ENCODE peak calls at places on chromosomes 6 and 20, in eight cellular contexts. One of them, this sample, is unnamed.

GRCh38 chr6:166707045-166707444 is 80.0 kb upstream of the RPS6KA2 start:
- DNase-seq in SK-N-SH: peak
- DNase-seq in GM12878: no peak
- DNase-seq in K562: peak
- DNase-seq in A549: peak
- DNase-seq in H1: peak
- DNase-seq in HepG2: peak
- DNase-seq in IMR-90: peak
- DNase-seq in this sample: peak

GRCh38 chr20:40494238-40494637 is 194.8 kb downstream of the MAFB start:
- DNase-seq in SK-N-SH: no peak
- DNase-seq in HepG2: no peak
- DNase-seq in A549: no peak
- DNase-seq in IMR-90: no peak
- DNase-seq in H1: no peak
- DNase-seq in GM12878: no peak
- DNase-seq in K562: no peak
- DNase-seq in this sample: no peak

GRCh38 chr6:84411060-84411629 is 183.7 kb upstream of the CEP162 start:
- DNase-seq in H1: no peak
- DNase-seq in HepG2: no peak
- DNase-seq in K562: no peak
- DNase-seq in GM12878: no peak
- DNase-seq in SK-N-SH: no peak
- DNase-seq in A549: no peak
- DNase-seq in IMR-90: peak
- DNase-seq in this sample: no peak

GRCh38 chr20:813386-813785 is 20.1 kb upstream of the FAM110A start:
- DNase-seq in K562: peak
- DNase-seq in A549: no peak
- DNase-seq in HepG2: no peak
- DNase-seq in IMR-90: no peak
- DNase-seq in GM12878: no peak
- DNase-seq in SK-N-SH: no peak
- DNase-seq in H1: no peak
- DNase-seq in this sample: no peak

GRCh38 chr6:23505021-23505420 is 621.0 kb upstream of the NRSN1 start:
- DNase-seq in A549: no peak
- DNase-seq in GM12878: no peak
- DNase-seq in H1: no peak
- DNase-seq in K562: no peak
- DNase-seq in HepG2: no peak
- DNase-seq in SK-N-SH: no peak
- DNase-seq in IMR-90: peak
- DNase-seq in this sample: no peak

GRCh38 chr20:32743237-32744112 is at the start of gene COMMD7:
- DNase-seq in HepG2: peak
- DNase-seq in IMR-90: peak
- DNase-seq in H1: no peak
- DNase-seq in A549: no peak
- DNase-seq in SK-N-SH: peak
- DNase-seq in GM12878: peak
- DNase-seq in K562: peak
- DNase-seq in this sample: peak

GRCh38 chr20:62211769-62212288 is 8.2 kb downstream of the HRH3 start:
- DNase-seq in IMR-90: no peak
- DNase-seq in HepG2: no peak
- DNase-seq in H1: no peak
- DNase-seq in A549: no peak
- DNase-seq in SK-N-SH: no peak
- DNase-seq in GM12878: no peak
- DNase-seq in K562: no peak
- DNase-seq in this sample: no peak

GRCh38 chr20:58550661-58551060 is 35.5 kb upstream of the APCDD1L start:
- DNase-seq in A549: no peak
- DNase-seq in IMR-90: peak
- DNase-seq in SK-N-SH: peak
- DNase-seq in H1: no peak
- DNase-seq in K562: peak
- DNase-seq in HepG2: no peak
- DNase-seq in GM12878: no peak
- DNase-seq in this sample: no peak

GRCh38 chr6:88360203-88360797 is 194.2 kb upstream of the CNR1 start:
- DNase-seq in SK-N-SH: no peak
- DNase-seq in K562: no peak
- DNase-seq in GM12878: no peak
- DNase-seq in A549: peak
- DNase-seq in IMR-90: no peak
- DNase-seq in HepG2: peak
- DNase-seq in H1: no peak
- DNase-seq in this sample: no peak

GRCh38 chr6:43790031-43790430 is 20.0 kb downstream of the VEGFA start:
- DNase-seq in A549: no peak
- DNase-seq in GM12878: no peak
- DNase-seq in HepG2: no peak
- DNase-seq in IMR-90: no peak
- DNase-seq in H1: no peak
- DNase-seq in SK-N-SH: no peak
- DNase-seq in K562: no peak
- DNase-seq in this sample: no peak

GRCh38 chr6:74805841-74806696 is 399.8 kb downstream of the COL12A1 start:
- DNase-seq in K562: no peak
- DNase-seq in GM12878: no peak
- DNase-seq in HepG2: no peak
- DNase-seq in H1: no peak
- DNase-seq in SK-N-SH: no peak
- DNase-seq in IMR-90: no peak
- DNase-seq in A549: no peak
- DNase-seq in this sample: no peak

DNA sequence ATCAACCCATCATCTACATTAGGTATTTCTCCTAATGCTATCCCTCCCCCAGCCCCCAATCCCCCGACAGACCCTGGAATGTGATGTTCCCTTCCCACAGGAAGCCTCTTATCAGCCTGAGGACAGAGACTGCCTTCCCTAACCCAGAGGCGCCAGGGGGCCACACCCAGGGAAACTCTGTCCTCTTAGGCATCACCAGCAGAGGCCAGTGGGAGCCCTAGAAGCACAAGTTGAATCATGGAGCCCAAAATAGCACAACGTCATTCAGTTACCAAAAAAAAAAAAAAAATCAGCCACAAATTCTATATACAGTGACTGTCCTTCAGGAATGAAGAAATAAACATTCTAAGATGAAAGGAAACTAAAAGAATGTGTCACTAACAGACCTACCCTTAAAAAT is 625.7 kb downstream of the TFAP2A start:
- DNase-seq in H1: no peak
- DNase-seq in K562: no peak
- DNase-seq in A549: no peak
- DNase-seq in HepG2: no peak
- DNase-seq in IMR-90: peak
- DNase-seq in SK-N-SH: no peak
- DNase-seq in GM12878: no peak
- DNase-seq in this sample: peak
- TF ChIP-seq CTCF in H1: no peak
- TF ChIP-seq CTCF in K562: no peak
- TF ChIP-seq CTCF in A549: no peak
- TF ChIP-seq CTCF in HepG2: no peak
- TF ChIP-seq CTCF in IMR-90: no peak
- TF ChIP-seq CTCF in SK-N-SH: no peak
- TF ChIP-seq CTCF in GM12878: no peak
- TF ChIP-seq CTCF in this sample: no peak

GRCh38 chr6:29131691-29132090 is 23.8 kb downstream of the OR2J3 start:
- DNase-seq in IMR-90: no peak
- DNase-seq in K562: no peak
- DNase-seq in GM12878: no peak
- DNase-seq in A549: no peak
- DNase-seq in H1: no peak
- DNase-seq in HepG2: no peak
- DNase-seq in SK-N-SH: no peak
- DNase-seq in this sample: no peak
- TF ChIP-seq USF2 in IMR-90: no peak
- TF ChIP-seq USF2 in K562: no peak
- TF ChIP-seq USF2 in GM12878: no peak
- TF ChIP-seq USF2 in A549: no peak
- TF ChIP-seq USF2 in H1: no peak
- TF ChIP-seq USF2 in HepG2: no peak
- TF ChIP-seq USF2 in SK-N-SH: no peak
- TF ChIP-seq USF2 in this sample: no peak

GRCh38 chr6:159044899-159045727 is at the start of gene TAGAP:
- DNase-seq in A549: no peak
- DNase-seq in HepG2: no peak
- DNase-seq in IMR-90: peak
- DNase-seq in H1: no peak
- DNase-seq in SK-N-SH: peak
- DNase-seq in GM12878: peak
- DNase-seq in K562: no peak
- DNase-seq in this sample: no peak
- TF ChIP-seq CTCF in A549: no peak
- TF ChIP-seq CTCF in HepG2: no peak
- TF ChIP-seq CTCF in IMR-90: no peak
- TF ChIP-seq CTCF in H1: no peak
- TF ChIP-seq CTCF in SK-N-SH: no peak
- TF ChIP-seq CTCF in GM12878: no peak
- TF ChIP-seq CTCF in K562: no peak
- TF ChIP-seq CTCF in this sample: no peak

GRCh38 chr20:34956041-34956458 is 382 bp downstream of the MYH7B start:
- DNase-seq in IMR-90: no peak
- DNase-seq in A549: no peak
- DNase-seq in GM12878: no peak
- DNase-seq in HepG2: no peak
- DNase-seq in K562: no peak
- DNase-seq in H1: no peak
- DNase-seq in SK-N-SH: no peak
- DNase-seq in this sample: no peak
- TF ChIP-seq USF2 in IMR-90: no peak
- TF ChIP-seq USF2 in A549: no peak
- TF ChIP-seq USF2 in GM12878: no peak
- TF ChIP-seq USF2 in HepG2: no peak
- TF ChIP-seq USF2 in K562: no peak
- TF ChIP-seq USF2 in H1: no peak
- TF ChIP-seq USF2 in SK-N-SH: no peak
- TF ChIP-seq USF2 in this sample: no peak

GRCh38 chr20:46586724-46587123 is 36.3 kb upstream of the OCSTAMP start:
- DNase-seq in IMR-90: no peak
- DNase-seq in SK-N-SH: no peak
- DNase-seq in HepG2: no peak
- DNase-seq in H1: no peak
- DNase-seq in K562: no peak
- DNase-seq in GM12878: no peak
- DNase-seq in A549: no peak
- DNase-seq in this sample: no peak
- TF ChIP-seq CTCF in IMR-90: no peak
- TF ChIP-seq CTCF in SK-N-SH: no peak
- TF ChIP-seq CTCF in HepG2: no peak
- TF ChIP-seq CTCF in H1: no peak
- TF ChIP-seq CTCF in K562: no peak
- TF ChIP-seq CTCF in GM12878: no peak
- TF ChIP-seq CTCF in A549: no peak
- TF ChIP-seq CTCF in this sample: no peak

This sample was measured in WTC11.